ENCODE peak calls at places on chromosomes 1 and 21, in six cellular contexts. S is GM13977, A is RWPE1, Y is adrenal gland, P is neural crest cell, Z is HFFc6. R is an unnamed sample.
A peak's percentile ranks its signal among the peaks of the same experiment; 100 is the strongest.

GRCh38 chr1:204945565-204945977 is 74.9 kb downstream of the NFASC start:
- DNase-seq in S (no peak), A (no peak), Y (no peak), P (no peak), Z (no peak), R (peak; percentile 27)

GRCh38 chr1:99751877-99752504 is 14.4 kb downstream of the FRRS1 start:
- DNase-seq in S (no peak), A (no peak), Y (no peak), P (no peak), Z (no peak), R (no peak)

GRCh38 chr1:200488375-200489165 is 78.7 kb upstream of the ZNF281 start:
- DNase-seq in S (peak; percentile 56), A (peak; percentile 79), Y (peak; percentile 56), P (peak; percentile 52), Z (peak; percentile 83), R (peak; percentile 91)

GRCh38 chr1:37697090-37697489 is 4.8 kb downstream of the CDCA8 start:
- DNase-seq in S (no peak), A (no peak), Y (no peak), P (no peak), Z (no peak), R (no peak)

GRCh38 chr1:18872071-18872611 is 12.7 kb upstream of the TAS1R2 start:
- DNase-seq in S (no peak), A (no peak), Y (no peak), P (no peak), Z (no peak), R (no peak)

GRCh38 chr1:226625326-226625725 is 76.8 kb downstream of the STUM start:
- DNase-seq in S (no peak), A (no peak), Y (no peak), P (no peak), Z (no peak), R (no peak)

GRCh38 chr1:6582370-6582769 is 2.6 kb downstream of the ZBTB48 start:
- DNase-seq in S (no peak), A (no peak), Y (no peak), P (no peak), Z (no peak), R (no peak)

GRCh38 chr21:37155216-37155615 is 82.2 kb downstream of the TTC3 start:
- DNase-seq in S (no peak), A (no peak), Y (no peak), P (no peak), Z (no peak), R (no peak)

GRCh38 chr1:98315309-98315708 is 346.2 kb upstream of the SNX7 start:
- DNase-seq in S (no peak), A (no peak), Y (no peak), P (no peak), Z (peak; percentile 57), R (peak; percentile 77)

GRCh38 chr1:43537423-43538142 is 6.9 kb downstream of the PTPRF start:
- DNase-seq in S (no peak), A (no peak), Y (no peak), P (no peak), Z (no peak), R (peak; percentile 66)

GRCh38 chr21:42160950-42161225 is 58.1 kb upstream of the ABCG1 start:
- DNase-seq in S (peak; percentile 7), A (no peak), Y (no peak), P (no peak), Z (no peak), R (no peak)

GRCh38 chr1:35808376-35809155 is 750 bp downstream of the AGO4 start:
- DNase-seq in S (peak; percentile 30), A (peak; percentile 22), Y (peak; percentile 20), P (peak; percentile 22), Z (peak; percentile 20), R (peak; percentile 26)

GRCh38 chr1:152109231-152109997 is 5.8 kb downstream of the TCHH start:
- DNase-seq in S (no peak), A (no peak), Y (no peak), P (no peak), Z (no peak), R (peak; percentile 19)

GRCh38 chr1:153349363-153350340 is 1.0 kb upstream of the PGLYRP4 start:
- DNase-seq in S (no peak), A (no peak), Y (no peak), P (no peak), Z (no peak), R (no peak)

GRCh38 chr1:11784993-11785769 is 20.6 kb downstream of the MTHFR start:
- DNase-seq in S (peak; percentile 85), A (peak; percentile 55), Y (peak; percentile 72), P (peak; percentile 65), Z (peak; percentile 33), R (peak; percentile 69)

GRCh38 chr1:218510153-218510772 is 165.1 kb downstream of the TGFB2 start:
- DNase-seq in S (no peak), A (no peak), Y (no peak), P (no peak), Z (no peak), R (no peak)

GRCh38 chr21:38295997-38296764 is 39.4 kb downstream of the KCNJ15 start:
- DNase-seq in S (no peak), A (no peak), Y (peak; percentile 31), P (no peak), Z (peak; percentile 15), R (no peak)

GRCh38 chr1:10737268-10737624 is 59.2 kb downstream of the CASZ1 start:
- DNase-seq in S (no peak), A (no peak), Y (peak; percentile 31), P (no peak), Z (no peak), R (no peak)

GRCh38 chr1:230747139-230747730 is at the start of gene CAPN9:
- DNase-seq in S (no peak), A (no peak), Y (no peak), P (no peak), Z (no peak), R (no peak)

GRCh38 chr21:21387891-21388290 is 389.7 kb downstream of the NCAM2 start:
- DNase-seq in S (no peak), A (no peak), Y (no peak), P (no peak), Z (no peak), R (no peak)

GRCh38 chr1:235077163-235077540 is 51.5 kb downstream of the TOMM20 start:
- DNase-seq in S (no peak), A (no peak), Y (no peak), P (no peak), Z (no peak), R (no peak)
- TF ChIP-seq CTCF in S (no peak), A (no peak), Y (no peak), P (no peak), Z (no peak), R (no peak)

GRCh38 chr21:16438761-16439160 is 709.0 kb downstream of the USP25 start:
- DNase-seq in S (no peak), A (no peak), Y (no peak), P (no peak), Z (no peak), R (no peak)

DNA sequence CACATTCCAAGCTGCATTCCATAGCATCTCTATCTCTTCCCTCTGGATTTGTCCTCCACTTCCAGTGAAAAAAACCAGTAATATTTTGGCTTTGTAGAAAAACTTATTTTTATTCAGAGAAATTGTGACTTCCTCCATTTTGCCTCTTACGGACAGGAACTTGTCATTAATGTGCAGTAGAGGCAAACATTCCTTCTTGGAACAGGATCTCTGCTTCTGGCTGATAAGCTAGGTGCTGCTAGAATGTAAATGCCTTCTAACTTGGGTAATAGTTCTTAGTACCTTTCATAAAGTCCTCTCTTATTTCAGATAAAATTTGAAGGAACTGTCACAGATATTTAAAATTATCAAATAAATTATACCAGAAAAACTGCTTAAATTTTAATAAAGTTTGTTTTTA is 707.8 kb downstream of the USP25 start:
- DNase-seq in S (no peak), A (no peak), Y (no peak), P (no peak), Z (no peak), R (no peak)
- TF ChIP-seq CTCF in S (no peak), A (no peak), Y (no peak), P (no peak), Z (no peak), R (no peak)

DNA sequence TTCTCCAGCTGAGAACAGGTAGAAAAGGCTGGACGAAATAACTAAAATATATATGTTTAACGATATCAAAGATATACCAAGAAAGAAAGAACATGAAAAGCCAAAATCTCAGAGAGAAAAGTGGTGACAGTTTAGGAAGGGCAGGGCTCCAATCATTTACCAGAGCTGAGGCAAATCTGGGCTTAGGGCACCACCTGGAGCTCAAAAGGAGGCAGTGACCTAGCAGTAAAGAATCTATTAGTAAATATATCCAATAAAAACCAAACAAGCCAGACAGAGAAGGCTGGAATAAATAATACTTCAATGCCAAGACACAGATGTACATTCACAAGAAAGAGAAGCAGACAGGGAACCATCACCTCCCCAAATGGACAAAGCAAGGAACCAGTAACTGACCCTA is 43.5 kb downstream of the CHIA start:
- DNase-seq in S (peak; percentile 46), A (peak; percentile 49), Y (peak; percentile 18), P (no peak), Z (peak; percentile 40), R (peak; percentile 59)
- TF ChIP-seq CTCF in S (peak; percentile 59), A (no peak), Y (peak; percentile 30), P (peak; percentile 82), Z (peak; percentile 79), R (peak; percentile 68)

GRCh38 chr1:199335496-199335895 is 692.0 kb upstream of the NR5A2 start:
- DNase-seq in S (no peak), A (no peak), Y (no peak), P (no peak), Z (no peak), R (no peak)

GRCh38 chr1:199333180-199333579 is 694.3 kb upstream of the NR5A2 start:
- DNase-seq in S (no peak), A (no peak), Y (no peak), P (no peak), Z (no peak), R (no peak)

GRCh38 chr1:199338760-199339159 is 688.8 kb upstream of the NR5A2 start:
- DNase-seq in S (no peak), A (no peak), Y (no peak), P (no peak), Z (no peak), R (no peak)

DNA sequence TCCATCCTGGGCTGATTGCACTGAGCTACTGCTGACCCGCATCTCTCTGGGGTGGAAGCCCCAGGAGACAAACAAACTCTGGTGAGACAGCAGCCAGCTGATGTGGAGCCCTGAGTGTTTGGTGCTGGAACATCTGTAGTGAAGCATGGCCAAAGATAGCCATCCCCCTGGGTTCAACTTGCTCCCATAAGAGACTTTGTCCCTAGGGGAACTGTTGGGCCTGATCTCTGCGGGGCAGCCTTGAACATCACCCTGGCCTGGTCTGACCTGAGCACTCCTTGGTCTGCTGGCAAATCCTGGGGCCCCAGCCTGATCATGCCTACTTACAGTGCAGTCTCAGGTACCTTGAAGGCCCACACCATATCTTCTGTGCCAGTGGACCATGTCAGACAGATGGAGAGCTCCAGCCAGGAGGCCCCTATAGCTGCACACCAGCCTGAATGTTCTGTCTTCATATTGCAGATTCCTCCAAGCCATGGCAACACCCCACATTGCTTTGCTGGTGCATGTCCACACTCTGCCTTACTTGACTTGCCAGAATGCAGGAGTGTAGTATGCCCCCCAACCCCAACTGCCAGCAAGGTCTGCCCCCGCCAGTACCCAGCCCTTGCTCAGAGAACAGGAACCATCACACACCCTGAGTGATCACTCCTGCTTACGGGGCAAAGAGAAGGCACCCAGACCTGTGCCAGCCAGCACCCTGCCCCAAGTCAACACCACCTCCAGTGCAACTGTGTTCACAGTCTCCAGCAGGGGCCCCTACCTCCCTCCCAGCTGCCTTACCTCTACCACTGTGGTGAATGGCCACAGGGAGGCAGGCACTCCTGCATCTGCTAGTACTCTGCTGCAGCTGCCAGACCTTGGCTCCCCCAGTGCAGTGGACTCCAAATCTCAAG is 690.5 kb upstream of the NR5A2 start:
- DNase-seq in S (no peak), A (no peak), Y (no peak), P (no peak), Z (no peak), R (no peak)
- TF ChIP-seq CTCF in S (no peak), A (no peak), Y (no peak), P (no peak), Z (no peak), R (no peak)

GRCh38 chr21:44845418-44846200 is 27.7 kb upstream of the SUMO3 start:
- DNase-seq in S (peak; percentile 86), A (peak; percentile 63), Y (peak; percentile 53), P (peak; percentile 58), Z (peak; percentile 41), R (peak; percentile 63)
- TF ChIP-seq CTCF in S (peak; percentile 53), A (peak; percentile 46), Y (no peak), P (peak; percentile 48), Z (peak; percentile 73), R (peak; percentile 32)